ENCODE peak calls at places on chromosome X, in ten cellular contexts. Y, T, X, C, A, H, Z, E, M and W are unnamed samples.

GRCh38 chrX:47156611-47157520 is 11.8 kb downstream of the RBM10 start:
- DNase-seq in Y (no peak), T (no peak), X (no peak), C (no peak), A (no peak), H (no peak), Z (no peak), E (no peak), M (no peak), W (no peak)

GRCh38 chrX:102934624-102935023 is 2.4 kb upstream of the RAB40AL start:
- DNase-seq in Y (peak; percentile 11), T (peak; percentile 28), X (peak; percentile 6), C (peak; percentile 68), A (peak; percentile 45), H (no peak), Z (no peak), E (no peak), M (peak; percentile 2), W (no peak)

GRCh38 chrX:56804867-56805266 is 75.8 kb downstream of the NBDY start:
- DNase-seq in Y (no peak), T (no peak), X (no peak), C (no peak), A (no peak), H (no peak), Z (peak; percentile 21), E (no peak), M (no peak), W (no peak)

GRCh38 chrX:72026341-72027023 is 105.2 kb downstream of the RTL5 start:
- DNase-seq in Y (no peak), T (no peak), X (no peak), C (peak; percentile 53), A (no peak), H (no peak), Z (no peak), E (no peak), M (no peak), W (peak; percentile 40)

GRCh38 chrX:68183612-68184214 is 249.6 kb downstream of the OPHN1 start:
- DNase-seq in Y (no peak), T (peak; percentile 62), X (peak; percentile 30), C (no peak), A (peak; percentile 54), H (no peak), Z (no peak), E (peak; percentile 13), M (peak; percentile 33), W (no peak)

GRCh38 chrX:152884171-152884570 is 13.7 kb upstream of the ZNF185 start:
- DNase-seq in Y (no peak), T (no peak), X (no peak), C (no peak), A (no peak), H (no peak), Z (no peak), E (no peak), M (peak; percentile 11), W (no peak)

GRCh38 chrX:12877386-12877785 is 10.5 kb downstream of the TLR7 start:
- DNase-seq in Y (no peak), T (no peak), X (no peak), C (no peak), A (no peak), H (no peak), Z (no peak), E (no peak), M (no peak), W (no peak)

GRCh38 chrX:29299689-29300088 is 712.4 kb downstream of the IL1RAPL1 start:
- DNase-seq in Y (no peak), T (peak; percentile 2), X (no peak), C (no peak), A (peak; percentile 6), H (no peak), Z (peak; percentile 5), E (no peak), M (peak; percentile 28), W (no peak)